ENCODE peak calls at places on chromosomes 6 and 20, in seven cellular contexts. S, Z, G, D, F, I and P are unnamed samples.
A peak's percentile ranks its signal among the peaks of the same experiment; 100 is the strongest.

GRCh38 chr6:36373368-36374009 is 14.0 kb downstream of the ETV7 start:
- DNase-seq in S (no peak), Z (no peak), G (no peak), D (no peak), F (no peak), I (peak; percentile 62), P (no peak)

GRCh38 chr20:2599265-2600060 is 53.0 kb upstream of the NOP56 start:
- DNase-seq in S (no peak), Z (peak; percentile 40), G (no peak), D (peak; percentile 29), F (no peak), I (no peak), P (peak; percentile 50)

GRCh38 chr20:47950103-47950502 is 164.8 kb upstream of the SULF2 start:
- DNase-seq in S (no peak), Z (peak; percentile 39), G (peak; percentile 87), D (no peak), F (no peak), I (no peak), P (no peak)

GRCh38 chr6:144744720-144745119 is 459.6 kb downstream of the UTRN start:
- DNase-seq in S (no peak), Z (peak; percentile 57), G (no peak), D (no peak), F (no peak), I (no peak), P (no peak)

GRCh38 chr6:37473364-37474095 is 26.2 kb downstream of the CCDC167 start:
- DNase-seq in S (no peak), Z (no peak), G (no peak), D (no peak), F (peak; percentile 33), I (no peak), P (no peak)

GRCh38 chr6:99997141-99997540 is 3.1 kb upstream of the MCHR2 start:
- DNase-seq in S (no peak), Z (no peak), G (no peak), D (no peak), F (no peak), I (no peak), P (no peak)

GRCh38 chr20:24018796-24019195 is 30.2 kb upstream of the GGTLC1 start:
- DNase-seq in S (no peak), Z (peak; percentile 22), G (no peak), D (no peak), F (no peak), I (no peak), P (no peak)

GRCh38 chr20:1456300-1456699 is 10.3 kb downstream of the NSFL1C start:
- DNase-seq in S (no peak), Z (peak; percentile 28), G (no peak), D (no peak), F (peak; percentile 33), I (peak; percentile 70), P (no peak)

GRCh38 chr6:144606041-144606440 is 320.9 kb downstream of the UTRN start:
- DNase-seq in S (no peak), Z (no peak), G (no peak), D (no peak), F (no peak), I (no peak), P (no peak)

GRCh38 chr6:63805808-63806572 is 170.4 kb downstream of the PHF3 start:
- DNase-seq in S (no peak), Z (peak; percentile 37), G (peak; percentile 93), D (no peak), F (peak; percentile 95), I (peak; percentile 55), P (no peak)

GRCh38 chr20:24773168-24773567 is 175.9 kb upstream of the CST7 start:
- DNase-seq in S (no peak), Z (no peak), G (no peak), D (no peak), F (no peak), I (no peak), P (no peak)

GRCh38 chr20:57974863-57975262 is 253.6 kb downstream of the ANKRD60 start:
- DNase-seq in S (no peak), Z (no peak), G (no peak), D (no peak), F (no peak), I (no peak), P (no peak)

GRCh38 chr20:856361-856775 is 22.9 kb downstream of the FAM110A start:
- DNase-seq in S (no peak), Z (peak; percentile 67), G (no peak), D (no peak), F (peak; percentile 54), I (peak; percentile 83), P (no peak)

GRCh38 chr20:45860573-45861011 is 3.2 kb downstream of the ZSWIM3 start:
- DNase-seq in S (no peak), Z (no peak), G (peak; percentile 61), D (no peak), F (peak; percentile 50), I (no peak), P (no peak)
- H3K4me2 ChIP-seq in S (no peak overlapping the region), Z (no peak overlapping the region), G (no peak overlapping the region), D (no peak overlapping the region), F (no peak overlapping the region), I (no peak overlapping the region), P (no peak overlapping the region)

DNA sequence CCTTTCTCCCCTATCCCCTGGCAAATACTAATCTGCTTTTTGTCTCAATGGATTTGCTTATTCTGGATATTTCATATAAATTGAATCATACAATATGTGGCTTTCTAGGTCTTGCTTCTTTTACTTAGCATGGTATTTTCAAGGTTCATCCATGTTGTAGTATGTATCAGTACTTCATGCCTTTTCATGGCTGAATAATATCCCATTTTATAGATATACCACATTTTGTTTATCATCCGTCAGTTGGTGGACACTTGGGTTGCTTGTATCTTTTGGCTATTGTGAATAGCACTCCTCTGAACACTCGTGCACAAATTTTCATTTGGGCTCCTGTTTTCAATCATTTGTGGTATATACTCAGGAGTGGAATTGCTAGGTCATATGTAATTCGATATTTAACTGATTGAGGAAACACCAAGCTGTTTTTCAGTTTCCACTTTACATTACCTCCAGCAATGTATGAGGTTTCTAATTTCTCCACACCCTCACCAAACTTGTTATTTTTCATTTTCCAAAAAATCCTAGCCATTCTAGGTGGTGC is 30.5 kb upstream of the RIPPLY2 start:
- DNase-seq in S (no peak), Z (no peak), G (no peak), D (no peak), F (no peak), I (no peak), P (no peak)
- H3K9ac ChIP-seq in S (no peak overlapping the region), Z (no peak overlapping the region), G (no peak overlapping the region), D (no peak overlapping the region), F (no peak overlapping the region), I (no peak overlapping the region), P (no peak overlapping the region)

GRCh38 chr6:156498696-156499095 is 278.5 kb upstream of the ARID1B start:
- DNase-seq in S (no peak), Z (no peak), G (no peak), D (no peak), F (no peak), I (no peak), P (no peak)

GRCh38 chr6:156507656-156508055 is 269.5 kb upstream of the ARID1B start:
- DNase-seq in S (no peak), Z (no peak), G (no peak), D (no peak), F (no peak), I (no peak), P (no peak)

GRCh38 chr6:156508126-156508525 is 269.1 kb upstream of the ARID1B start:
- DNase-seq in S (no peak), Z (no peak), G (no peak), D (no peak), F (no peak), I (no peak), P (no peak)

GRCh38 chr6:156507106-156507505 is 270.1 kb upstream of the ARID1B start:
- DNase-seq in S (no peak), Z (no peak), G (no peak), D (no peak), F (no peak), I (no peak), P (no peak)

DNA sequence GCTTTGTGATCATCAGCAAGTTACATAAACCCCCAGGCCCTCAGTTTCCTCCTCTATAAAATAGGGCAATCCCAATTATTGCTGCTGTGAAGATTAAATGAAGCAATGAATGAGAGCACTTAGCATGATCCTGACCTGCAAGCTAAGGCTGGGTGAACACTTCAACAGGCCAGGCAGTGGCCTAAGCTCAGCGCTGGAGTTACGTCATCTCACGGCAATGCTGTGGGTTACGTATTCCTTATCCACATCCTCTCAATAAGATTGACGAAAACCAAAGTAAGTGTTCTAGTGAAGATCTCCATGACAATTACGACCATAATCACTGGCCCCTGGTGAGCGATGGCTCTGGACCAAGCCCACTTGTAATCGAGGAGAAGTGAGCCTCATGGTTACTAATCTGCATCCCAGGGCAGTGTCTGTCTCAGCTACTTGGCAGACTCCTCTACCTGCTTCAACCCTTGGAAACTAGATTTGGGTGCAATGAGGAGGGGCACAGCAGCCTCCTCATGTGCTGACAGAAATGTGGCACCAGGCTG is 274.1 kb upstream of the ARID1B start:
- DNase-seq in S (no peak), Z (peak; percentile 1), G (no peak), D (no peak), F (no peak), I (no peak), P (no peak)
- H2BK5ac ChIP-seq in S (no peak overlapping the region), Z (no peak overlapping the region), G (no peak overlapping the region), D (no peak overlapping the region), F (no peak overlapping the region), I (no peak overlapping the region), P (no peak overlapping the region)

GRCh38 chr6:111603648-111604047 is 2.0 kb downstream of the TRAF3IP2 start:
- DNase-seq in S (no peak), Z (no peak), G (peak; percentile 37), D (no peak), F (peak; percentile 34), I (no peak), P (no peak)

GRCh38 chr6:111601875-111602274 is 3.8 kb downstream of the TRAF3IP2 start:
- DNase-seq in S (no peak), Z (no peak), G (peak; percentile 79), D (no peak), F (peak; percentile 81), I (no peak), P (no peak)

GRCh38 chr6:111600588-111601440 is 4.9 kb downstream of the TRAF3IP2 start:
- DNase-seq in S (no peak), Z (no peak), G (no peak), D (no peak), F (no peak), I (no peak), P (no peak)

GRCh38 chr6:111604259-111605099 is 1.2 kb downstream of the TRAF3IP2 start:
- DNase-seq in S (no peak), Z (peak; percentile 70), G (peak; percentile 86), D (no peak), F (peak; percentile 80), I (peak; percentile 34), P (no peak)

DNA sequence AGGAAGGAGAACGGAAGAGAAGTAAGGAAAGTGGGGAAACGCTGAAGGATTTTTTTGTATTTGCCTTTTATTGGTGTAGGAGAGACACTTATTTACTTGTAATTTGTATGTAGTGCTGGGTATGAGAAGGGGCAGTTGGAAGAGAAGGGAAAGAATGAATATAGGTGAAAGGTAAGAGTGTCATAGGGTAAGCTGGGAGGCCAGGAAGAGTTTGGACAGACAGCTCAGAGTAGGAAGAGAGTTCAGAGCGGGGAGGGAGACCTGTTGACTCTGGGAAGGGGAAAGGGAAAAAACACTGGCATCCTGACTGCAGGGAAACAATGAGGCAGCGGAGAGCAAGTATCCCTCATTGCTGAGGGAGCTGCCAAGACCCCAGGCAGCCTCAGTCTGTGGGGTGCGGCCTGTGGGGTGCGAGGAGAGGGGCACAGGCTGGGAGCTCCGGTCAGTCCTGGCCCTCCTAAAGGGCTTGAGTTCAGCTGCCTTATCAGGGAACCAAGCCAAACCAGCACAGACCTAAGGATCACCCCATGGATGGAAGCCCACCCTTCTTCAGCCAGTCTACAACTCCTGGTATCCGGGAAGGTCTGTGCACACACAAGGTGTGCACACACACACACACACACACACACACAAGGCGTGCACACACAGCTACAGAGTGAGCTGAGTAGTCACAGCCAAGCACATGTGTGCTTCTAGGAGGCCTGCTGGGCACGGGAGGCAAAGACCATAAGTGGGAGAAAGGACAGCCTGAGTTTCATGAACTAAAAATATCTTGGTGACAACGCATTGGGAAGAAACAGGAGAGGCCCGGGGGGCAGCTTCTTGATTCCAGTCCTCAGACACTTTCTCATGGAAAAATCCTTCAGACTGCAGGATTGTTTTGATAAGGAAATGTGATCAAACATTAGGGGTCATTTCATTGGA is 2.9 kb downstream of the TRAF3IP2 start:
- DNase-seq in S (no peak), Z (no peak), G (peak; percentile 93), D (no peak), F (peak; percentile 85), I (no peak), P (no peak)
- H3K4me2 ChIP-seq in S (peak overlapping the region; percentile 5), Z (no peak overlapping the region), G (no peak overlapping the region), D (no peak overlapping the region), F (peak overlapping the region; percentile 85), I (no peak overlapping the region), P (peak overlapping the region; percentile 9)